ENCODE peak calls at places on chromosome 14, in four cellular contexts. One of them, this sample, is unnamed.

GRCh38 chr14:91264151-91265150 is 19.9 kb upstream of the GPR68 start:
- DNase-seq in spleen: peak; percentile 86
- DNase-seq in endothelial cell of umbilical vein: no peak
- DNase-seq in GM23248: peak; percentile 59
- DNase-seq in this sample: no peak

GRCh38 chr14:81018245-81018644 is 62.8 kb downstream of the TSHR start:
- DNase-seq in endothelial cell of umbilical vein: no peak
- DNase-seq in GM23248: no peak
- DNase-seq in spleen: no peak
- DNase-seq in this sample: no peak

GRCh38 chr14:61569783-61570182 is 125.5 kb upstream of the HIF1A start:
- DNase-seq in endothelial cell of umbilical vein: peak; percentile 63
- DNase-seq in GM23248: peak; percentile 95
- DNase-seq in spleen: peak; percentile 86
- DNase-seq in this sample: no peak

GRCh38 chr14:86574026-86574777 is 1044.3 kb downstream of the FLRT2 start:
- DNase-seq in endothelial cell of umbilical vein: no peak
- DNase-seq in spleen: no peak
- DNase-seq in GM23248: no peak
- DNase-seq in this sample: no peak

GRCh38 chr14:71932229-71932951 is at the start of gene RGS6:
- DNase-seq in spleen: no peak
- DNase-seq in endothelial cell of umbilical vein: no peak
- DNase-seq in GM23248: peak; percentile 44
- DNase-seq in this sample: peak; percentile 38

GRCh38 chr14:56002876-56003625 is 115.2 kb upstream of the PELI2 start:
- DNase-seq in GM23248: no peak
- DNase-seq in spleen: peak; percentile 74
- DNase-seq in endothelial cell of umbilical vein: no peak
- DNase-seq in this sample: peak; percentile 61

GRCh38 chr14:61334197-61334701 is 12.9 kb downstream of the PRKCH start:
- DNase-seq in endothelial cell of umbilical vein: peak; percentile 32
- DNase-seq in GM23248: no peak
- DNase-seq in spleen: no peak
- DNase-seq in this sample: no peak

GRCh38 chr14:53953002-53953827 is 3.4 kb downstream of the BMP4 start:
- DNase-seq in GM23248: peak; percentile 58
- DNase-seq in endothelial cell of umbilical vein: peak; percentile 94
- DNase-seq in spleen: peak; percentile 77
- DNase-seq in this sample: no peak

GRCh38 chr14:85991156-85991555 is 461.2 kb downstream of the FLRT2 start:
- DNase-seq in endothelial cell of umbilical vein: no peak
- DNase-seq in GM23248: peak; percentile 3
- DNase-seq in spleen: no peak
- DNase-seq in this sample: no peak

GRCh38 chr14:53646925-53647324 is 309.7 kb downstream of the BMP4 start:
- DNase-seq in GM23248: no peak
- DNase-seq in endothelial cell of umbilical vein: peak; percentile 26
- DNase-seq in spleen: no peak
- DNase-seq in this sample: no peak

GRCh38 chr14:103115845-103116572 is 7.3 kb upstream of the TNFAIP2 start:
- DNase-seq in endothelial cell of umbilical vein: no peak
- DNase-seq in spleen: no peak
- DNase-seq in GM23248: peak; percentile 38
- DNase-seq in this sample: no peak

GRCh38 chr14:103116645-103117044 is 6.6 kb upstream of the TNFAIP2 start:
- DNase-seq in spleen: no peak
- DNase-seq in endothelial cell of umbilical vein: no peak
- DNase-seq in GM23248: no peak
- DNase-seq in this sample: no peak

GRCh38 chr14:103121161-103121845 is 2.0 kb upstream of the TNFAIP2 start:
- DNase-seq in spleen: peak; percentile 90
- DNase-seq in GM23248: peak; percentile 43
- DNase-seq in endothelial cell of umbilical vein: peak; percentile 45
- DNase-seq in this sample: no peak

GRCh38 chr14:103118019-103118662 is 5.1 kb upstream of the TNFAIP2 start:
- DNase-seq in spleen: no peak
- DNase-seq in endothelial cell of umbilical vein: peak; percentile 34
- DNase-seq in GM23248: peak; percentile 28
- DNase-seq in this sample: no peak

DNA sequence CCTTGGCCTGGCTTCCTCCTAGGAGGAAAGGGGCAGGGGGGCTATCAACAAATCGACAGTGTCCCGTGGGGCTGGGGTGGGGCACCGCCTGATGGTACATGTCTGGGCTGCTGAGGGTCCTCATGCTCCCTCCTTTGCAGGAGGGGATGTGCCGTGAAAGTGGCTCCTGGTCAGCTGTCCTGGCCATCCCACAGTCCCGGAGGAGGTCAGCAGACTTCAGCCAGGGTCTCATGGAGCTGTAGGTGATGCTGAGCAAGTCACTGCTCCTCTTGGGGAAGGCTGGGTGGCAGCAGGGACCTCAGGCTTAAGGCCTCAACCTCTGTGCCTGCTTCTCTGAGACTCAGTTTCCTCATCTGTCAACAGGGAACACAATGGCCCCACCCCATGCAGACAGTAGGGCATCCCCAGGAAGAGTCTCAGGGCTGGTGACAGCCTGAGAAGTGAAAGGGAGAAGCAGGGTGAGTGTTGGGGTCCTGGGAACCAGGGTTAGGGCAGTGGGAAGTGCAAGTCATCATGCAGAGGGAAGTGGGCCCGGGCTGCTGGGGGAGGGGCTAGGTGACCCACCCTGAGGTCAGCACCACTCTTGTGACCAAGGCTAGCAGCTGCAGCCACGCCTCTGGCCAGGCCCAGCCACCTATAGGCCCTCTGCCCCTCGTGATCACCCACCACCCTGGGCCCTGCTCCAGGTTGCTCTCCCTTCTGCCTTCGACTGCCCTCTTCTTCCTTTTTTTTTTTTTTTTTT is 4.4 kb upstream of the TNFAIP2 start:
- DNase-seq in endothelial cell of umbilical vein: no peak
- DNase-seq in GM23248: no peak
- DNase-seq in spleen: peak; percentile 95
- DNase-seq in this sample: no peak
- H3K4me3 ChIP-seq in endothelial cell of umbilical vein: no peak overlapping the region
- H3K4me3 ChIP-seq in GM23248: no peak overlapping the region
- H3K4me3 ChIP-seq in spleen: no peak overlapping the region
- H3K4me3 ChIP-seq in this sample: no peak overlapping the region

GRCh38 chr14:76958020-76958965 is 70.2 kb downstream of the IRF2BPL start:
- DNase-seq in GM23248: no peak
- DNase-seq in spleen: no peak
- DNase-seq in endothelial cell of umbilical vein: peak; percentile 32
- DNase-seq in this sample: no peak
- H3K36me3 ChIP-seq in GM23248: no peaks in the 10 kb centered on the region
- H3K36me3 ChIP-seq in spleen: no peaks in the 10 kb centered on the region
- H3K36me3 ChIP-seq in endothelial cell of umbilical vein: no peaks in the 10 kb centered on the region
- H3K36me3 ChIP-seq in this sample: no peaks in the 10 kb centered on the region

GRCh38 chr14:26775765-26776577 is 178.1 kb upstream of the NOVA1 start:
- DNase-seq in spleen: no peak
- DNase-seq in GM23248: peak; percentile 71
- DNase-seq in endothelial cell of umbilical vein: peak; percentile 58
- DNase-seq in this sample: no peak
- H3K4me3 ChIP-seq in spleen: no peak overlapping the region
- H3K4me3 ChIP-seq in GM23248: peak overlapping the region; percentile 61
- H3K4me3 ChIP-seq in endothelial cell of umbilical vein: no peak overlapping the region
- H3K4me3 ChIP-seq in this sample: no peak overlapping the region

GRCh38 chr14:105224845-105225585 is 23.3 kb upstream of the BTBD6 start:
- DNase-seq in GM23248: no peak
- DNase-seq in endothelial cell of umbilical vein: no peak
- DNase-seq in spleen: no peak
- DNase-seq in this sample: no peak
- H3K36me3 ChIP-seq in GM23248: no peaks in the 10 kb centered on the region
- H3K36me3 ChIP-seq in endothelial cell of umbilical vein: no peaks in the 10 kb centered on the region
- H3K36me3 ChIP-seq in spleen: peaks cover 86% of the 10 kb centered on the region
- H3K36me3 ChIP-seq in this sample: peaks cover 35% of the 10 kb centered on the region

GRCh38 chr14:69298131-69299071 is 38.4 kb downstream of the GALNT16 start:
- DNase-seq in endothelial cell of umbilical vein: no peak
- DNase-seq in GM23248: no peak
- DNase-seq in spleen: peak; percentile 36
- DNase-seq in this sample: no peak

GRCh38 chr14:69303086-69303485 is 43.1 kb downstream of the GALNT16 start:
- DNase-seq in endothelial cell of umbilical vein: no peak
- DNase-seq in GM23248: no peak
- DNase-seq in spleen: no peak
- DNase-seq in this sample: no peak

GRCh38 chr14:69300601-69301221 is 40.8 kb downstream of the GALNT16 start:
- DNase-seq in GM23248: no peak
- DNase-seq in spleen: peak; percentile 9
- DNase-seq in endothelial cell of umbilical vein: no peak
- DNase-seq in this sample: no peak

DNA sequence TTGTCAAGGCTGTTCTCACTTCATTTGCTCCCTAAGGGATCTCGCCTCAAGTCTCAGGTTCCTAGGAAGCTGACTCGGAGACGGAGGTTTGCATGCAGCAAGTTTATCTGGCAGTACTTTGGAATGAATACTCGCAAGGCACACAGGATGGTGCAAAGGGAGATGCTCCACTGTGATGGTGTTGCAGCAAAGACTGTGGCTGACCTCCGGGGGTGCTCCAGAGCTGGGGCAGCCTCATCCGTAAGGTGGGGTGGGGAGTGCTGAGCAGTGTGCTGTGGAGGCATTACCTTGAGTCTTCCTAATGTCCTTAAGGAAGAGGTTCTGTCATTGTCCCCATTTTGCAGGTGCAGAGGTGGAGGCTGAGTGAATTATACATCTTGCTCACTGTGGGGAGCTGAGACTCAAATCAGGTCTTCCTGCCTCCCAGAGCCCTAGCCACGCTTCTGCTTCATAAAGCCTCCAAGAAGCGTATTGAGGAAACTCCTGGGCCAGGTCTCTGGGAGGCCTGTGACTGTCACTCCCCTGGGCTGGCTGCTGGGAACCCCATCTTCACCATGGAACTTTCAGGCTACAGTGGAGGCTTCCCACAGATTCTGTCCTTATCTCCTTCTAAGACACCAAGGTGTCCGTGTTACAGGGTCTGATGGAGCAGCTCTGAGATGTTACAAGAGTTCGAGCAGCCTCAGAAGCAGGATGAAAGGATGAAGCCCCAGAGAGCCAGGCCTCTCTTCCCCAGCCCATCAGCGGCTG is 39.5 kb downstream of the GALNT16 start:
- DNase-seq in spleen: peak; percentile 60
- DNase-seq in endothelial cell of umbilical vein: no peak
- DNase-seq in GM23248: peak; percentile 14
- DNase-seq in this sample: no peak
- H3K4me3 ChIP-seq in spleen: no peak overlapping the region
- H3K4me3 ChIP-seq in endothelial cell of umbilical vein: no peak overlapping the region
- H3K4me3 ChIP-seq in GM23248: no peak overlapping the region
- H3K4me3 ChIP-seq in this sample: no peak overlapping the region

GRCh38 chr14:24182110-24182882 is 6.3 kb downstream of the IPO4 start:
- DNase-seq in spleen: peak; percentile 67
- DNase-seq in GM23248: no peak
- DNase-seq in endothelial cell of umbilical vein: no peak
- DNase-seq in this sample: no peak
- H3K36me3 ChIP-seq in spleen: peaks cover 99% of the 10 kb centered on the region
- H3K36me3 ChIP-seq in GM23248: peaks cover 25% of the 10 kb centered on the region
- H3K36me3 ChIP-seq in endothelial cell of umbilical vein: no peaks in the 10 kb centered on the region
- H3K36me3 ChIP-seq in this sample: peaks cover 59% of the 10 kb centered on the region

GRCh38 chr14:38254565-38255407 is 1.1 kb downstream of the CLEC14A start:
- DNase-seq in spleen: peak; percentile 72
- DNase-seq in GM23248: peak; percentile 38
- DNase-seq in endothelial cell of umbilical vein: peak; percentile 60
- DNase-seq in this sample: no peak

GRCh38 chr14:38255673-38256357 is at the start of gene CLEC14A:
- DNase-seq in endothelial cell of umbilical vein: no peak
- DNase-seq in GM23248: peak; percentile 23
- DNase-seq in spleen: peak; percentile 82
- DNase-seq in this sample: no peak

GRCh38 chr14:38257500-38257899 is 1.6 kb upstream of the CLEC14A start:
- DNase-seq in endothelial cell of umbilical vein: peak; percentile 80
- DNase-seq in GM23248: peak; percentile 46
- DNase-seq in spleen: no peak
- DNase-seq in this sample: no peak

GRCh38 chr14:38255408-38255672 is 553 bp downstream of the CLEC14A start:
- DNase-seq in endothelial cell of umbilical vein: no peak
- DNase-seq in spleen: peak; percentile 69
- DNase-seq in GM23248: no peak
- DNase-seq in this sample: no peak

GRCh38 chr14:38256358-38256840 is 506 bp upstream of the CLEC14A start:
- DNase-seq in endothelial cell of umbilical vein: peak; percentile 100
- DNase-seq in GM23248: no peak
- DNase-seq in spleen: no peak
- DNase-seq in this sample: no peak
- H3K4me3 ChIP-seq in endothelial cell of umbilical vein: peak overlapping the region; percentile 99
- H3K4me3 ChIP-seq in GM23248: no peak overlapping the region
- H3K4me3 ChIP-seq in spleen: peak overlapping the region; percentile 41
- H3K4me3 ChIP-seq in this sample: peak overlapping the region; percentile 44

DNA sequence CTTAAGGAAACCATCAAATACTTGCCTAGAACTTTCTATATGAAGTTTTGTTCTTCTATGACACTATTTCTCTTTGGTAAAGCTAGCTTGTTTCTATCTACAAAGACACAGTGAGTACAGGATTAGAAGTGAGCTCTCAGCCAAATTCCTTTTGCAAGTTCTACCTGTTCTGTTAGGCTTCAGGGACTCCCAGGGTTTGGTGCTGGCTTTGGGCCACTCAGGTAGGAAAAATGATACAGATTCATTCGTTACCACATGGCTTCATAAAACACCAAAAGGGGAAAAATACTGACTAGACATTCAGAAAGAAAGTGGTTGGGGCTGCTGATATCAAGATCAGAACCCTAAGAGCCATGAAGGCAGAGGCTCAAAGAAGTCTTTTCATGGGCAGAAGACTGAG is 13.8 kb downstream of the ZC2HC1C start:
- DNase-seq in endothelial cell of umbilical vein: no peak
- DNase-seq in GM23248: no peak
- DNase-seq in spleen: no peak
- DNase-seq in this sample: no peak
- H3K36me3 ChIP-seq in endothelial cell of umbilical vein: peaks cover 7% of the 10 kb centered on the region
- H3K36me3 ChIP-seq in GM23248: peaks cover 48% of the 10 kb centered on the region
- H3K36me3 ChIP-seq in spleen: peaks cover 71% of the 10 kb centered on the region
- H3K36me3 ChIP-seq in this sample: peaks cover 63% of the 10 kb centered on the region

DNA sequence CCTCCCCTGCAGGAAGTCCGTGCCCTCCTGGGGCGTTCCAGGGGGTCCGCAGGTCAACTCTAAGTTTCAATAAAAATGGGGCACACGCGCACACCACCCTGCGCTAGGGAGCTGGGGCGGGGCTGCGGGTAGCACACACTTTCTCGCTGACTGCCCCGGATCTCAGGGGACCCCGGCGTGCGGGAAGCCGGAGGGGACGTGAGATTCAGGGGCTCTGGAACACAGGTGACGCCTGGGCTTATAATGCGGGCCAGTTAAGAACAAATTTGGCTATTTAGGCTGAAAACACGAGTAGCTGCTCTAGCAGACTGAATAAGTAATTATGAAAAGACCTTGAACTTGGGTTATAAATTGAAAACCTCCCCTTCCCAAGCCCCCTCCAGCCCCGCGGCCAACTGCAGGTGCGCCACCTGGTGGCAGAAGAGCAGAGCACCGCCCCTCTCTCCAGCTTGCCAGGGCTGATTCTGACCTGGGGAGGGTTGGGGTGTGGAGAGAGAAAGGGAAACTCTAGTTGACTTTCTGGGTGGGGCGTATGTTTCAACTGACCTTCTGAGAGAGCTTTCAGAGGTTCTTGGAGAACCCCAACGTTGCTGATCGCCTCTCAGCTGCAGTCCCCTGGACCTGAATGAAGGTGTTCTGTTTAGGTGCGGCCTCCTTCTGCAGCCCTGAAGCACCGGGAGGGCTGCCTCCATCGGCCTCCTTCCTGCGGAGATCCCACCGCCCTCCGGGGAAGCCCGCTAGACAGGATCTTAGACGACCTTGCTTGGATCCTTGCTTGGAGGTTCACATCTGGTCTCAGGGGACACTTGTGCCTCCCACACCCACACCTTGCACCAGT is 118.4 kb upstream of the EVL start:
- DNase-seq in spleen: no peak
- DNase-seq in endothelial cell of umbilical vein: peak; percentile 26
- DNase-seq in GM23248: peak; percentile 48
- DNase-seq in this sample: peak; percentile 33
- H3K4me3 ChIP-seq in spleen: peak overlapping the region; percentile 7
- H3K4me3 ChIP-seq in endothelial cell of umbilical vein: no peak overlapping the region
- H3K4me3 ChIP-seq in GM23248: no peak overlapping the region
- H3K4me3 ChIP-seq in this sample: no peak overlapping the region